ENCODE peak calls at places on chromosomes 6 and 20, in nine cellular contexts. One of them, this sample, is unnamed.
A peak's percentile ranks its signal among the peaks of the same experiment; 100 is the strongest.

GRCh38 chr6:161161121-161161520 is 112.7 kb downstream of the AGPAT4 start:
- DNase-seq in NCI-H2081: no peak
- DNase-seq in stimulated activated CD4-positive, alpha-beta T cell treated with anti-CD3 and anti-CD28 coated beads, Interleukin-15, amount 100 ng/mL, for 1 hour: no peak
- DNase-seq in AG04450: no peak
- DNase-seq in H9: no peak
- DNase-seq in substantia nigra: no peak
- DNase-seq in hypothalamus: no peak
- DNase-seq in anterior cingulate cortex: no peak
- DNase-seq in mesenchymal stem cell: no peak
- DNase-seq in this sample: no peak

GRCh38 chr6:151747890-151748289 is 59.6 kb upstream of the ESR1 start:
- DNase-seq in NCI-H2081: no peak
- DNase-seq in stimulated activated CD4-positive, alpha-beta T cell treated with anti-CD3 and anti-CD28 coated beads, Interleukin-15, amount 100 ng/mL, for 1 hour: no peak
- DNase-seq in AG04450: no peak
- DNase-seq in H9: no peak
- DNase-seq in substantia nigra: no peak
- DNase-seq in hypothalamus: no peak
- DNase-seq in anterior cingulate cortex: no peak
- DNase-seq in mesenchymal stem cell: no peak
- DNase-seq in this sample: no peak

GRCh38 chr20:16007164-16007563 is 566.1 kb downstream of the KIF16B start:
- DNase-seq in NCI-H2081: no peak
- DNase-seq in stimulated activated CD4-positive, alpha-beta T cell treated with anti-CD3 and anti-CD28 coated beads, Interleukin-15, amount 100 ng/mL, for 1 hour: no peak
- DNase-seq in AG04450: no peak
- DNase-seq in H9: no peak
- DNase-seq in substantia nigra: no peak
- DNase-seq in hypothalamus: no peak
- DNase-seq in anterior cingulate cortex: no peak
- DNase-seq in mesenchymal stem cell: no peak
- DNase-seq in this sample: no peak

GRCh38 chr6:85516168-85516567 is 66.3 kb downstream of the NT5E start:
- DNase-seq in NCI-H2081: no peak
- DNase-seq in stimulated activated CD4-positive, alpha-beta T cell treated with anti-CD3 and anti-CD28 coated beads, Interleukin-15, amount 100 ng/mL, for 1 hour: no peak
- DNase-seq in AG04450: no peak
- DNase-seq in H9: no peak
- DNase-seq in substantia nigra: no peak
- DNase-seq in hypothalamus: no peak
- DNase-seq in anterior cingulate cortex: no peak
- DNase-seq in mesenchymal stem cell: no peak
- DNase-seq in this sample: no peak

GRCh38 chr6:4004249-4004648 is 74.7 kb downstream of the FAM217A start:
- DNase-seq in NCI-H2081: no peak
- DNase-seq in stimulated activated CD4-positive, alpha-beta T cell treated with anti-CD3 and anti-CD28 coated beads, Interleukin-15, amount 100 ng/mL, for 1 hour: no peak
- DNase-seq in AG04450: no peak
- DNase-seq in H9: no peak
- DNase-seq in substantia nigra: no peak
- DNase-seq in hypothalamus: no peak
- DNase-seq in anterior cingulate cortex: no peak
- DNase-seq in mesenchymal stem cell: peak; percentile 46
- DNase-seq in this sample: no peak

GRCh38 chr20:4081396-4081795 is 66.0 kb upstream of the RNF24 start:
- DNase-seq in NCI-H2081: no peak
- DNase-seq in stimulated activated CD4-positive, alpha-beta T cell treated with anti-CD3 and anti-CD28 coated beads, Interleukin-15, amount 100 ng/mL, for 1 hour: no peak
- DNase-seq in AG04450: no peak
- DNase-seq in H9: no peak
- DNase-seq in substantia nigra: no peak
- DNase-seq in hypothalamus: no peak
- DNase-seq in anterior cingulate cortex: no peak
- DNase-seq in mesenchymal stem cell: no peak
- DNase-seq in this sample: no peak

GRCh38 chr20:4603724-4604123 is 118.0 kb upstream of the PRND start:
- DNase-seq in NCI-H2081: no peak
- DNase-seq in stimulated activated CD4-positive, alpha-beta T cell treated with anti-CD3 and anti-CD28 coated beads, Interleukin-15, amount 100 ng/mL, for 1 hour: no peak
- DNase-seq in AG04450: peak; percentile 58
- DNase-seq in H9: no peak
- DNase-seq in substantia nigra: no peak
- DNase-seq in hypothalamus: no peak
- DNase-seq in anterior cingulate cortex: no peak
- DNase-seq in mesenchymal stem cell: peak; percentile 87
- DNase-seq in this sample: no peak

GRCh38 chr6:134600671-134601070 is 282.8 kb upstream of the SGK1 start:
- DNase-seq in NCI-H2081: no peak
- DNase-seq in stimulated activated CD4-positive, alpha-beta T cell treated with anti-CD3 and anti-CD28 coated beads, Interleukin-15, amount 100 ng/mL, for 1 hour: no peak
- DNase-seq in AG04450: no peak
- DNase-seq in H9: no peak
- DNase-seq in substantia nigra: no peak
- DNase-seq in hypothalamus: no peak
- DNase-seq in anterior cingulate cortex: no peak
- DNase-seq in mesenchymal stem cell: no peak
- DNase-seq in this sample: no peak

GRCh38 chr20:78338-78737 is 9.1 kb upstream of the DEFB125 start:
- DNase-seq in NCI-H2081: no peak
- DNase-seq in stimulated activated CD4-positive, alpha-beta T cell treated with anti-CD3 and anti-CD28 coated beads, Interleukin-15, amount 100 ng/mL, for 1 hour: no peak
- DNase-seq in AG04450: no peak
- DNase-seq in H9: no peak
- DNase-seq in substantia nigra: no peak
- DNase-seq in hypothalamus: no peak
- DNase-seq in anterior cingulate cortex: no peak
- DNase-seq in mesenchymal stem cell: no peak
- DNase-seq in this sample: no peak

GRCh38 chr6:138086573-138087196 is 20.5 kb downstream of the PERP start:
- DNase-seq in NCI-H2081: no peak
- DNase-seq in stimulated activated CD4-positive, alpha-beta T cell treated with anti-CD3 and anti-CD28 coated beads, Interleukin-15, amount 100 ng/mL, for 1 hour: no peak
- DNase-seq in AG04450: peak; percentile 53
- DNase-seq in H9: peak; percentile 71
- DNase-seq in substantia nigra: no peak
- DNase-seq in hypothalamus: no peak
- DNase-seq in anterior cingulate cortex: no peak
- DNase-seq in mesenchymal stem cell: peak; percentile 77
- DNase-seq in this sample: no peak

GRCh38 chr6:9933674-9934073 is 481.2 kb downstream of the TFAP2A start:
- DNase-seq in NCI-H2081: no peak
- DNase-seq in stimulated activated CD4-positive, alpha-beta T cell treated with anti-CD3 and anti-CD28 coated beads, Interleukin-15, amount 100 ng/mL, for 1 hour: no peak
- DNase-seq in AG04450: no peak
- DNase-seq in H9: no peak
- DNase-seq in substantia nigra: no peak
- DNase-seq in hypothalamus: no peak
- DNase-seq in anterior cingulate cortex: no peak
- DNase-seq in mesenchymal stem cell: no peak
- DNase-seq in this sample: no peak

GRCh38 chr6:3473773-3474172 is 16.9 kb upstream of the SLC22A23 start:
- DNase-seq in NCI-H2081: no peak
- DNase-seq in stimulated activated CD4-positive, alpha-beta T cell treated with anti-CD3 and anti-CD28 coated beads, Interleukin-15, amount 100 ng/mL, for 1 hour: no peak
- DNase-seq in AG04450: no peak
- DNase-seq in H9: no peak
- DNase-seq in substantia nigra: no peak
- DNase-seq in hypothalamus: no peak
- DNase-seq in anterior cingulate cortex: no peak
- DNase-seq in mesenchymal stem cell: peak; percentile 32
- DNase-seq in this sample: no peak

GRCh38 chr6:24125980-24126379 is at the start of gene NRSN1:
- DNase-seq in NCI-H2081: peak; percentile 83
- DNase-seq in stimulated activated CD4-positive, alpha-beta T cell treated with anti-CD3 and anti-CD28 coated beads, Interleukin-15, amount 100 ng/mL, for 1 hour: no peak
- DNase-seq in AG04450: no peak
- DNase-seq in H9: peak; percentile 89
- DNase-seq in substantia nigra: peak; percentile 32
- DNase-seq in hypothalamus: peak; percentile 21
- DNase-seq in anterior cingulate cortex: peak; percentile 36
- DNase-seq in mesenchymal stem cell: no peak
- DNase-seq in this sample: no peak

GRCh38 chr20:4999788-5000187 is 1.5 kb downstream of the SLC23A2 start:
- DNase-seq in NCI-H2081: peak; percentile 59
- DNase-seq in stimulated activated CD4-positive, alpha-beta T cell treated with anti-CD3 and anti-CD28 coated beads, Interleukin-15, amount 100 ng/mL, for 1 hour: no peak
- DNase-seq in AG04450: no peak
- DNase-seq in H9: no peak
- DNase-seq in substantia nigra: no peak
- DNase-seq in hypothalamus: no peak
- DNase-seq in anterior cingulate cortex: no peak
- DNase-seq in mesenchymal stem cell: no peak
- DNase-seq in this sample: no peak

This sample was measured in thoracic aorta.